ENCODE peak calls at places on chromosomes 7 and 10, in nine cellular contexts. T, P, E, Y, J, M, L, A and F are unnamed samples.

GRCh38 chr10:95873651-95874050 is 34.1 kb upstream of the CC2D2B start:
- DNase-seq in T (no peak), P (no peak), E (no peak), Y (no peak), J (no peak), M (no peak), L (no peak), A (no peak), F (no peak)

GRCh38 chr10:9009505-9009904 is 955.0 kb downstream of the GATA3 start:
- DNase-seq in T (no peak), P (no peak), E (no peak), Y (no peak), J (no peak), M (no peak), L (no peak), A (no peak), F (no peak)

GRCh38 chr10:6228647-6229046 is 25.9 kb downstream of the PFKFB3 start:
- DNase-seq in T (no peak), P (no peak), E (no peak), Y (no peak), J (no peak), M (no peak), L (no peak), A (no peak), F (no peak)

GRCh38 chr10:60238408-60239100 is 151.1 kb downstream of the ANK3 start:
- DNase-seq in T (no peak), P (peak; percentile 62), E (no peak), Y (peak; percentile 2), J (no peak), M (no peak), L (no peak), A (peak; percentile 62), F (peak; percentile 36)

GRCh38 chr7:13421779-13422178 is 567.7 kb downstream of the ETV1 start:
- DNase-seq in T (no peak), P (no peak), E (no peak), Y (no peak), J (no peak), M (no peak), L (no peak), A (no peak), F (no peak)

GRCh38 chr7:100887186-100887954 is 2.1 kb downstream of the UFSP1 start:
- DNase-seq in T (no peak), P (no peak), E (no peak), Y (no peak), J (no peak), M (no peak), L (no peak), A (peak; percentile 75), F (no peak)

GRCh38 chr10:28719789-28720436 is 42.6 kb downstream of the BAMBI start:
- DNase-seq in T (no peak), P (no peak), E (no peak), Y (peak; percentile 1), J (no peak), M (no peak), L (no peak), A (no peak), F (no peak)

GRCh38 chr7:34157137-34157536 is 251.8 kb downstream of the BMPER start:
- DNase-seq in T (no peak), P (no peak), E (no peak), Y (no peak), J (no peak), M (no peak), L (no peak), A (no peak), F (no peak)

GRCh38 chr10:83607959-83608745 is 531.2 kb upstream of the GHITM start:
- DNase-seq in T (no peak), P (no peak), E (no peak), Y (no peak), J (no peak), M (no peak), L (peak; percentile 50), A (no peak), F (no peak)

GRCh38 chr7:55971045-55971444 is 6.7 kb downstream of the NIPSNAP2 start:
- DNase-seq in T (no peak), P (no peak), E (no peak), Y (no peak), J (no peak), M (no peak), L (no peak), A (no peak), F (no peak)

GRCh38 chr10:61757525-61758397 is 95.0 kb downstream of the CABCOCO1 start:
- DNase-seq in T (peak; percentile 51), P (no peak), E (no peak), Y (no peak), J (no peak), M (no peak), L (no peak), A (no peak), F (no peak)

DNA sequence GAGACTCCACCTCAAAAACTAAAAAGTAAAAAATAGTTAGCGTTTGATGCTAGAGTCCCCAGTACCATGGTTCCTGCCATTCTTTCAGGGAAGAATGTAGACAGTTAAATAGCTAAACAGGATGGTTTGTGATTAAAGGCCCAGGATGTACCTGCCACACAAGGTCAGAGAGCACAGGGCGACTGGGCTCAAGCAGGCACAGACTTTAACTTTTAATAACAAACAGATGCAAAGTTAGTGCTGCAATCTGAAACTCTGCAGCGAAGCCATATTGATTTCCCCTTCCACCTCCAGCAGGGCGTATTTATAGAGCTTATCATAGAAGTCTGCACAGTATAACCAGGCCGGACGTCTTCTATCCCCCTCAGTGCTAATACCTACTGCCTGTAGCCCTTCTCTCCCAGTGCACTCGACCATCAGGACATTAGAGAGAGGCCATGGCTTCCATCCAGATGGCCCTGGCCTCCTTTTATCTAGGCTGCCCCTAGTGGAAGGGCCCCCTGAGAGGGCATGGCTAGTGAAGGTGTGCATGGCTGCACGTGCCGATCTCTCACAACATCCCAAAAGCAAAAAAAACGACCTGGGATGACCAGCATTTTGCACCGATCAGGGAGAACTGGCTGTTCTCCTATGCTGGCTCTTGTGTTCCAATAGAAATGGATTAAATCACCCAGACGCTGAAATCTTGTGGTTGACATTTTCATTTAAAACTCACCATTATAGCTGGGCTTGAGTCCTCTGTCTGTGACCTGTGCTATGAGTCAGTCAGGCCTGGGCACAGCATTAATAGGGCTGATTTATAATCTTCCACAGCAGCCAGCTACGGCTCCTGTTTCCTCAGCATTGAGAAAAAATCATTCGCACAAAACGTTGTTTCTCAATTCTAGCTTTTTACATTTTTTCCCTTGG is 7.6 kb upstream of the BAG3 start:
- DNase-seq in T (no peak), P (no peak), E (peak; percentile 56), Y (no peak), J (no peak), M (no peak), L (no peak), A (no peak), F (no peak)
- TF ChIP-seq CTCF in T (no peak), P (no peak), E (no peak), Y (no peak), J (no peak), M (no peak), L (peak; percentile 8), A (no peak), F (no peak)

GRCh38 chr7:2083362-2083761 is 149.4 kb downstream of the MAD1L1 start:
- DNase-seq in T (no peak), P (no peak), E (no peak), Y (no peak), J (no peak), M (no peak), L (no peak), A (no peak), F (no peak)
- H3K4me3 ChIP-seq in T (no peak overlapping the region), P (no peak overlapping the region), E (no peak overlapping the region), Y (no peak overlapping the region), J (no peak overlapping the region), M (no peak overlapping the region), L (no peak overlapping the region), A (no peak overlapping the region), F (no peak overlapping the region)

GRCh38 chr7:27739914-27740448 is at the start of gene TAX1BP1:
- DNase-seq in T (peak; percentile 96), P (peak; percentile 95), E (peak; percentile 95), Y (peak; percentile 87), J (peak; percentile 96), M (peak; percentile 97), L (peak; percentile 55), A (peak; percentile 95), F (peak; percentile 70)
- TF ChIP-seq CTCF in T (peak; percentile 8), P (no peak), E (peak; percentile 3), Y (no peak), J (no peak), M (no peak), L (no peak), A (no peak), F (no peak)

GRCh38 chr7:3359011-3359410 is 58.0 kb downstream of the SDK1 start:
- DNase-seq in T (no peak), P (no peak), E (no peak), Y (no peak), J (no peak), M (no peak), L (no peak), A (no peak), F (no peak)

GRCh38 chr7:3356173-3356572 is 55.1 kb downstream of the SDK1 start:
- DNase-seq in T (no peak), P (no peak), E (no peak), Y (no peak), J (no peak), M (no peak), L (no peak), A (no peak), F (no peak)
- H3K4me3 ChIP-seq in T (no peak overlapping the region), P (no peak overlapping the region), E (no peak overlapping the region), Y (no peak overlapping the region), J (no peak overlapping the region), M (no peak overlapping the region), L (no peak overlapping the region), A (no peak overlapping the region), F (no peak overlapping the region)

GRCh38 chr7:73978681-73979563 is 49.1 kb upstream of the ELN start:
- DNase-seq in T (peak; percentile 93), P (peak; percentile 15), E (peak; percentile 41), Y (peak; percentile 47), J (peak; percentile 86), M (peak; percentile 68), L (no peak), A (peak; percentile 75), F (peak; percentile 27)
- TF ChIP-seq CTCF in T (no peak), P (peak; percentile 37), E (no peak), Y (peak; percentile 71), J (no peak), M (no peak), L (peak; percentile 45), A (peak; percentile 70), F (peak; percentile 66)